ENCODE peak calls at places on chromosomes 16 and 17, in nine cellular contexts. G is body of pancreas, Q is HCT116, P is sigmoid colon, B is thyroid gland, J is transverse colon, E is heart left ventricle, S is esophagus squamous epithelium, F is right lobe of liver. H is an unnamed sample. For H3K36me3 and H3K9me3, the result is how much of the 10 kb centered on the place peaks cover.

GRCh38 chr17:55735784-55736405 is 13.2 kb upstream of the TMEM100 start:
- DNase-seq in G (peak), Q (peak), P (peak), B (peak), J (peak), E (peak), S (no peak), F (peak), H (no peak)

GRCh38 chr17:57485566-57485865 is 229.2 kb downstream of the MSI2 start:
- DNase-seq in G (no peak), Q (no peak), P (no peak), B (no peak), J (no peak), E (no peak), S (no peak), F (no peak), H (no peak)

GRCh38 chr16:88424536-88425230 is 28.4 kb upstream of the ZFPM1 start:
- DNase-seq in G (no peak), Q (no peak), P (no peak), B (no peak), J (no peak), E (no peak), S (no peak), F (no peak), H (peak)

GRCh38 chr16:71610936-71611871 is 14.8 kb upstream of the MARVELD3 start:
- DNase-seq in G (peak), Q (peak), P (no peak), B (peak), J (peak), E (peak), S (no peak), F (peak), H (peak)

GRCh38 chr17:41026668-41027471 is at the start of gene KRTAP1-5:
- DNase-seq in G (no peak), Q (no peak), P (no peak), B (no peak), J (no peak), E (no peak), S (no peak), F (no peak), H (no peak)

GRCh38 chr16:11182381-11182780 is 73.6 kb downstream of the SOCS1 start:
- DNase-seq in G (no peak), Q (no peak), P (no peak), B (no peak), J (no peak), E (no peak), S (no peak), F (no peak), H (no peak)

GRCh38 chr16:30700491-30700890 is 1.5 kb downstream of the SRCAP start:
- DNase-seq in G (no peak), Q (no peak), P (no peak), B (no peak), J (no peak), E (peak), S (no peak), F (no peak), H (no peak)

GRCh38 chr16:5634781-5635180 is 537.2 kb upstream of the EEF2KMT start:
- DNase-seq in G (no peak), Q (no peak), P (no peak), B (no peak), J (no peak), E (no peak), S (no peak), F (no peak), H (no peak)

GRCh38 chr16:2339521-2340484 is 725 bp downstream of the ABCA3 start:
- DNase-seq in G (peak), Q (no peak), P (peak), B (peak), J (peak), E (peak), S (no peak), F (peak), H (peak)

GRCh38 chr17:7687072-7687907 is at the start of gene TP53:
- DNase-seq in G (peak), Q (peak), P (peak), B (peak), J (peak), E (peak), S (peak), F (peak), H (peak)
- TF ChIP-seq POLR2A in G (peak), Q (peak), P (peak), B (no peak), J (peak), E (peak), S (peak), F (peak), H (peak)

DNA sequence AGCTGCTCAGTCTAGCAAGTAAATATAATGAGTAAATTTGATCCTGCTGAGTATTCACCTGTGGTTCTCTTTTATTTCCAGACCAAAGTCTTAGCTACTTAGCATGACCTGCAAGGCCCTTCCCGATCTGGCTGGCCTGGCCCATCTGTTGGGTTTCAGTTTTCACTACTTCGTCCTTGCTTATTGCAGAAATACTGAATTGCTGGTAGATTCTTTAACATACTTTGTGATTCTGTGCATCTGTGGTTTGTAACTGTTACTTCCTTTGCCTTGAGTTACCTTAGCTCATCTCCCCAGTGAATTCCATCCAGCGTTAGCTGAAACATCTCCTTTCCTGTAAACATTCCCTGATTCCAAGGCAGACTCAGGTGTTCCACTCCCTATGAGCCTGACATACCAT is 131.1 kb downstream of the PHKB start:
- DNase-seq in G (no peak), Q (no peak), P (no peak), B (no peak), J (no peak), E (no peak), S (no peak), F (no peak), H (no peak)
- H3K36me3 ChIP-seq in G (under half), Q (under half), P (under half), B (under half), J (under half), E (half or more), S (half or more), F (under half), H (under half)

GRCh38 chr17:82949361-82949760 is 109.5 kb upstream of the ZNF750 start:
- DNase-seq in G (no peak), Q (no peak), P (peak), B (no peak), J (no peak), E (no peak), S (no peak), F (peak), H (no peak)
- H3K9me3 ChIP-seq in G (under half), Q (under half), P (under half), B (under half), J (under half), E (under half), S (under half), F (under half), H (under half)

GRCh38 chr16:89922477-89922883 is 662 bp upstream of the TUBB3 start:
- DNase-seq in G (peak), Q (peak), P (peak), B (peak), J (peak), E (peak), S (peak), F (no peak), H (no peak)

GRCh38 chr16:89921131-89921698 is 1.9 kb upstream of the TUBB3 start:
- DNase-seq in G (no peak), Q (no peak), P (no peak), B (no peak), J (no peak), E (no peak), S (no peak), F (no peak), H (no peak)

GRCh38 chr16:89922884-89923639 is at the start of gene TUBB3:
- DNase-seq in G (peak), Q (peak), P (no peak), B (no peak), J (peak), E (peak), S (no peak), F (peak), H (peak)

GRCh38 chr16:89920723-89921122 is 2.1 kb downstream of the MC1R start:
- DNase-seq in G (no peak), Q (no peak), P (no peak), B (no peak), J (no peak), E (no peak), S (no peak), F (no peak), H (no peak)

DNA sequence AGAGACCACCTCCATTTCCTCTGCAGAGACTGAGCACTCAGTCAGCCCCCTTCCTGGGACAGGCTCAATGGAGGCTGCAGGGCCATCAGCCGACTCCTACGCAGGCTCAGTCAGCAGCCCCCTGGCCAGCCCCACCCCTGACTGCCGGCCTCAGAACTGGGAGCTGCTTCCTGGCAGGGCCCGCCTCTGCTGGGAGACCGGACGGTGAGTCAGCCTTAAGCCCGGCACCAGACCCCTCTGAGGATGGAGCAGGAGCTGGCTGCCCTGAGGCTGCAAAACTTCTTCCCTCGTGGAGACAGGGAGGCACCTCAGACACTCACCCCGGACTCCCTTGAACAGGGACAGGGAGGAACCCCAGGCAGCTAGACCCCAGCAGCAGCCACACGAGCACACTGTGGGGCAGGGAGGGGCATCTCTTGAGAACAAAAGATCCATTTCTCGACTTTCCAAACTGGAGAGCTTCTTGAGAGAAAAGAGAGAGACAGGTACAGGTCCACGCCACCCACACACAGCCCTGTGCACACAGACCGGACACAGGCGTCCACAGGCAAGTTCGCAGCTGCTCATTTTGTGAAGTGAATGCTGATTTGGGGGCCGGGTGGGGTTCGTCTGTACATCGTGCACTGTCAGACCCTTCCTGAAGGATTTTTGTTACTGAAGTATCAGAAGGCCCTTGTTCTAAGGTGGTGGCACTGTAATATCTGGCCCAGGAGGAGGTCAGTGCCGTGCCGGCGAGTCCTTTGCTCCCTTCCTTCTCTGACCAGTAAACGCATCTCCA is 1.3 kb upstream of the TUBB3 start:
- DNase-seq in G (peak), Q (peak), P (peak), B (peak), J (peak), E (peak), S (no peak), F (no peak), H (no peak)
- TF ChIP-seq POLR2A in G (peak), Q (peak), P (no peak), B (no peak), J (no peak), E (peak), S (peak), F (peak), H (peak)

GRCh38 chr16:69936751-69937211 is 14.4 kb upstream of the CLEC18A start:
- DNase-seq in G (no peak), Q (no peak), P (no peak), B (no peak), J (no peak), E (no peak), S (no peak), F (no peak), H (no peak)

GRCh38 chr16:69938981-69939820 is 11.9 kb upstream of the CLEC18A start:
- DNase-seq in G (no peak), Q (no peak), P (no peak), B (no peak), J (no peak), E (no peak), S (no peak), F (no peak), H (no peak)

GRCh38 chr16:69936252-69936651 is 14.9 kb upstream of the CLEC18A start:
- DNase-seq in G (no peak), Q (no peak), P (no peak), B (no peak), J (no peak), E (no peak), S (no peak), F (no peak), H (no peak)

GRCh38 chr16:69935740-69936139 is 15.4 kb upstream of the CLEC18A start:
- DNase-seq in G (no peak), Q (no peak), P (no peak), B (no peak), J (no peak), E (no peak), S (no peak), F (no peak), H (no peak)

DNA sequence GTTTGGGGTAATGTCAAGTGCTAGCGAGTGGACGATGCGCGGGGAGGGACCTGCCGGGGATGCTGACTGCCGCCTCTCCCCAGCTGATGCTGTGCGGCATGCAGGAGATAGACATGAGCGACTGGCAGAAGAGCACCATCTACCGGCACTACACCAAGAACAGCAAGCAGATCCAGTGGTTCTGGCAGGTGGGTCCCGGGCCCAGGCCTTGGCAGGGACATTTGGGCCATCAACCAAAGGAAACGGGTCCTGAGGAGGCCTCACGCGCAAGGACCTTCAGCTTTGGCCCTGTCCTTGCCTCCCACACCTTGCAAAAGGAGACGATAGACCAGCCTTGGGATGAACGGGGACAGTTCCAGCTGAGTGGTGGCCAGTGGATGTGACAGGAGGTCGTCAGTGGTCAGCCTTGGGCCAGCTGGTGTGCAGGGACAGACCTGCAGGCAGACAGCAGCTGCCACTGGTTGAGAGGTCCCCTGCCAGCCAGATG is 13.6 kb upstream of the CLEC18A start:
- DNase-seq in G (no peak), Q (no peak), P (no peak), B (no peak), J (no peak), E (no peak), S (no peak), F (no peak), H (no peak)
- H3K36me3 ChIP-seq in G (under half), Q (under half), P (under half), B (half or more), J (under half), E (half or more), S (half or more), F (under half), H (under half)

GRCh38 chr16:8550728-8551387 is 39.5 kb downstream of the TMEM114 start:
- DNase-seq in G (no peak), Q (no peak), P (no peak), B (no peak), J (no peak), E (no peak), S (no peak), F (no peak), H (no peak)
- H3K9me3 ChIP-seq in G (under half), Q (under half), P (under half), B (under half), J (under half), E (under half), S (under half), F (under half), H (under half)

DNA sequence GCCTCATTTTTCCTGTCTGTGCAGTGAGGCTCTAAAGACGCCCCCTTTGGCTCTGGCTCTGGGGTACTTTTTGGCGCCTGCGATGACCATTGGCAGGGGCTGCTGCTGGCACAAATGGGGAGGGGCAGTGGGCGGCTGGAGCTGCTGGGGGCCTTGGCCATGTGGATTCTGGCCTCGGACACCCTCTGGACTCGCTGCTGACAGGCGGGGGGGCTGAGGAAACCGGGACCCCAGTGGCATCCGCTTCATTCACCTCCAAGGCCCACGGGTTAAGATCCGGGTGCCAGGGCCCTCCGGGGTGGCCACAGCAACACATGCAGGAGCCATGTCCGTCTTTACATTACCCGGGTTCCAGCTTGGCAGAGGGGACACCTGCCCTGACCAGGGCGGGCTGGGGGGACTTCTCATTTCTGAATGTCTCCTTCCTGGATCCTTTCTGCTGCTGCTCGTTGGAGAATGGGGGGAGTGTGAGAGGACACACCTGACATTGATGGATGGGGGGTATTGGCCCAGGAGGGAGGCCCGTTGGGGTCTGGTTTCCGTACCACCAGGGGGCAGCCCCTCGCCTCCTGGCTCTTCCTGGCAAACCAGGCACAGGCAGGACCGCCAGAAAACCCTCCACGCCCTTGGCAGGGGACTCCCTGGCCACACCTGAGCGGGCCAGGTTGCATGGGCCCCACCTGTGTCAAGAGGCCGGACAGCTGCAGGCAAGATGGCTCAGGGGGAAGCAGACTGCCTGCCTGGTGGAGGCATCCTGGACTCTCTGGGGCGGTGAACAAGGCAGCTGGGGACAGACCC is 21.8 kb downstream of the GSE1 start:
- DNase-seq in G (no peak), Q (no peak), P (no peak), B (peak), J (no peak), E (no peak), S (no peak), F (no peak), H (no peak)
- TF ChIP-seq POLR2A in G (no peak), Q (no peak), P (no peak), B (no peak), J (no peak), E (no peak), S (no peak), F (no peak), H (no peak)

GRCh38 chr17:64115043-64115698 is 14.8 kb downstream of the ERN1 start:
- DNase-seq in G (peak), Q (no peak), P (no peak), B (no peak), J (no peak), E (no peak), S (no peak), F (peak), H (peak)
- H3K36me3 ChIP-seq in G (under half), Q (under half), P (under half), B (under half), J (under half), E (under half), S (under half), F (under half), H (under half)

GRCh38 chr17:77033892-77034404 is 106.8 kb upstream of the SEC14L1 start:
- DNase-seq in G (no peak), Q (no peak), P (no peak), B (no peak), J (no peak), E (no peak), S (no peak), F (no peak), H (no peak)

GRCh38 chr17:77032929-77033328 is 107.8 kb upstream of the SEC14L1 start:
- DNase-seq in G (no peak), Q (no peak), P (no peak), B (no peak), J (no peak), E (no peak), S (no peak), F (no peak), H (no peak)

GRCh38 chr17:77027271-77027670 is 113.5 kb upstream of the SEC14L1 start:
- DNase-seq in G (no peak), Q (no peak), P (no peak), B (no peak), J (no peak), E (no peak), S (no peak), F (no peak), H (no peak)

GRCh38 chr17:77025781-77026180 is 115.0 kb upstream of the SEC14L1 start:
- DNase-seq in G (no peak), Q (no peak), P (no peak), B (no peak), J (no peak), E (no peak), S (no peak), F (no peak), H (no peak)

GRCh38 chr17:77028900-77029299 is 111.9 kb upstream of the SEC14L1 start:
- DNase-seq in G (no peak), Q (no peak), P (no peak), B (no peak), J (no peak), E (no peak), S (no peak), F (no peak), H (no peak)
- H3K9me3 ChIP-seq in G (under half), Q (under half), P (under half), B (under half), J (under half), E (under half), S (under half), F (under half), H (under half)

DNA sequence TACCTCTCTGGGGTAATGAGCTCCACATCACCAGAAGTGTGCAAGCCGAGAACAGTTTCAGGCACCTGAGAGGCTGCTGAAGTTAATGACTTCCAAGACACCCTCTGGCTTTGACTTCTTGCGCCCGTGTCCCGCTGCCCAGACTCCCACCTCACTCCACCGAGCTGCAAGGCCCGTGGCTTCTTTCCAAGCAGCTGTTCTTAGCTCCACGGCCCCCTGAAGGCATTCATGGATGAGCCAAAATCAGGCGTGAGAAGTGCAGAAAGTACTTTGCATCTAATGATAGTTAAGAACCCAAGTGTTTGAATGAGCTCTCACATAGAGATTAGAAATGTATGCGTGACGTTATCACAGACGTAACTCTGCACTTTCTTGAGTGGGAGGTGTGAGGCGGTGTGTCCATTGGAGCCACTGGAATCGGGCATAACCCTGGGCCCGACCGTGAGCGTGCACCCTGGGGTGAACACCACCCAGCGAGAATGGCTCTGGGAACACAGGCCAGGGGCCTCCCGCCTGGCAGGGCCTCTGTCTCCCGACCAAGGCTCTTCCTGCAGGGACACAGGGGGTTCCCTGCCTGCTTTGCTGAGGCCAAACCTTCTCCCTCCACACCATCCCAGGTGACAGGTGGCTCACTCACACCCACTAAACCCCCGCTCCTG is 11.0 kb downstream of the NPTX1 start:
- DNase-seq in G (no peak), Q (no peak), P (no peak), B (no peak), J (no peak), E (no peak), S (no peak), F (no peak), H (no peak)
- TF ChIP-seq POLR2A in G (no peak), Q (no peak), P (no peak), B (no peak), J (no peak), E (no peak), S (no peak), F (no peak), H (no peak)